ENCODE peak calls at places on chromosomes 2 and 18, in four cellular contexts. W is pons, N is DMS 273 treated with DMSO at 0.1 percent for 48 hours, P is hypothalamus. I is an unnamed sample.

GRCh38 chr2:149768320-149768799 is 180.8 kb upstream of the MMADHC start:
- DNase-seq in N (peak), P (no peak), W (peak), I (no peak)

GRCh38 chr2:41948397-41948763 is 99.4 kb upstream of the PKDCC start:
- DNase-seq in W (no peak), N (no peak), P (no peak), I (no peak)

GRCh38 chr18:71503222-71503621 is 1040.9 kb downstream of the CBLN2 start:
- DNase-seq in W (no peak), N (no peak), P (no peak), I (no peak)

GRCh38 chr18:70414315-70414714 is 125.5 kb downstream of the SOCS6 start:
- DNase-seq in W (no peak), N (no peak), P (no peak), I (no peak)

GRCh38 chr2:241242306-241242705 is 53.8 kb downstream of the ANO7 start:
- DNase-seq in N (no peak), P (no peak), W (no peak), I (no peak)

GRCh38 chr18:23356915-23357421 is 96.1 kb upstream of the RIOK3 start:
- DNase-seq in P (no peak), N (no peak), W (peak), I (no peak)

GRCh38 chr2:235024951-235025773 is 73.3 kb downstream of the SH3BP4 start:
- DNase-seq in N (no peak), P (no peak), W (peak), I (peak)

GRCh38 chr2:177332041-177332991 is 60.3 kb upstream of the AGPS start:
- DNase-seq in N (peak), W (peak), P (no peak), I (peak)

GRCh38 chr18:52992041-52992440 is 652.0 kb downstream of the DCC start:
- DNase-seq in N (no peak), W (no peak), P (no peak), I (no peak)

GRCh38 chr2:102386867-102387541 is 31.4 kb downstream of the IL18R1 start:
- DNase-seq in W (no peak), N (no peak), P (no peak), I (no peak)

GRCh38 chr2:220114443-220114842 is 487.0 kb downstream of the SLC4A3 start:
- DNase-seq in P (no peak), W (no peak), N (no peak), I (no peak)

GRCh38 chr2:136251777-136252477 is 134.0 kb upstream of the CXCR4 start:
- DNase-seq in N (no peak), P (no peak), W (peak), I (no peak)

GRCh38 chr2:14223576-14223975 is 408.9 kb upstream of the LRATD1 start:
- DNase-seq in N (no peak), W (no peak), P (no peak), I (no peak)

GRCh38 chr2:556494-556893 is 120.7 kb downstream of the TMEM18 start:
- DNase-seq in N (no peak), P (no peak), W (no peak), I (no peak)

GRCh38 chr2:144137705-144138428 is 382.1 kb downstream of the ZEB2 start:
- DNase-seq in P (no peak), W (peak), N (no peak), I (peak)

GRCh38 chr18:59429608-59430007 is 70.5 kb upstream of the LMAN1 start:
- DNase-seq in P (no peak), N (no peak), W (no peak), I (no peak)

GRCh38 chr2:218229851-218230250 is 12.9 kb downstream of the ARPC2 start:
- DNase-seq in P (no peak), W (no peak), N (no peak), I (no peak)

GRCh38 chr2:184611221-184612085 is 13.1 kb downstream of the ZNF804A start:
- DNase-seq in N (no peak), P (no peak), W (no peak), I (no peak)

GRCh38 chr18:13236411-13236810 is 17.9 kb downstream of the LDLRAD4 start:
- DNase-seq in P (no peak), W (no peak), N (no peak), I (no peak)

GRCh38 chr2:128644156-128644555 is 325.5 kb upstream of the HS6ST1 start:
- DNase-seq in N (no peak), P (no peak), W (no peak), I (no peak)

GRCh38 chr2:208906330-208906729 is 499.7 kb downstream of the PTH2R start:
- DNase-seq in W (no peak), N (no peak), P (no peak), I (no peak)

GRCh38 chr18:47075098-47075883 is 39.9 kb upstream of the ELOA2 start:
- DNase-seq in W (no peak), P (no peak), N (no peak), I (no peak)

GRCh38 chr2:40639294-40639693 is 187.4 kb upstream of the SLC8A1 start:
- DNase-seq in P (no peak), N (no peak), W (no peak), I (no peak)

GRCh38 chr2:11103984-11104793 is 51.1 kb upstream of the SLC66A3 start:
- DNase-seq in P (no peak), N (no peak), W (no peak), I (no peak)

GRCh38 chr18:10442551-10442971 is 11.9 kb upstream of the APCDD1 start:
- DNase-seq in P (no peak), W (peak), N (no peak), I (peak)

GRCh38 chr18:58928401-58928800 is 63.7 kb downstream of the ZNF532 start:
- DNase-seq in W (no peak), P (no peak), N (no peak), I (no peak)

GRCh38 chr2:141109633-141110032 is 1021.2 kb downstream of the LRP1B start:
- DNase-seq in P (no peak), W (no peak), N (no peak), I (no peak)

GRCh38 chr2:37795938-37796337 is 124.5 kb upstream of the CDC42EP3 start:
- DNase-seq in N (no peak), P (no peak), W (no peak), I (no peak)

I was measured in globus pallidus.